ENCODE peak calls at places on chromosome 19, in four cellular contexts. M is upper lobe of left lung, E is H9, U is mesothelial cell of epicardium. F is an unnamed sample.
A peak's percentile ranks its signal among the peaks of the same experiment; 100 is the strongest.

GRCh38 chr19:2051771-2052704 is 994 bp upstream of the MKNK2 start:
- DNase-seq in M (peak; percentile 41), E (peak; percentile 30), U (no peak), F (no peak)

GRCh38 chr19:16771618-16772017 is 52.0 kb downstream of the NWD1 start:
- DNase-seq in E (peak; percentile 90), M (peak; percentile 82), U (peak; percentile 83), F (peak; percentile 94)

GRCh38 chr19:17711851-17712250 is 7.4 kb upstream of the MAP1S start:
- DNase-seq in U (no peak), M (no peak), E (no peak), F (no peak)

GRCh38 chr19:1000095-1000494 is at the start of gene GRIN3B:
- DNase-seq in M (peak; percentile 69), U (peak; percentile 67), E (peak; percentile 86), F (no peak)

GRCh38 chr19:42255766-42256750 is 1.1 kb upstream of the ERF start:
- DNase-seq in E (peak; percentile 58), U (peak; percentile 54), M (no peak), F (no peak)

GRCh38 chr19:30664358-30665058 is 292.3 kb downstream of the ZNF536 start:
- DNase-seq in U (no peak), M (no peak), E (peak; percentile 53), F (no peak)

GRCh38 chr19:18107235-18108083 is 9.9 kb downstream of the MAST3 start:
- DNase-seq in E (no peak), M (peak; percentile 83), U (no peak), F (no peak)

GRCh38 chr19:56211718-56212117 is 9.6 kb downstream of the ZSCAN5C start:
- DNase-seq in M (no peak), U (no peak), E (no peak), F (no peak)

GRCh38 chr19:39563408-39563807 is 23.4 kb upstream of the EID2 start:
- DNase-seq in E (no peak), U (no peak), M (no peak), F (no peak)

GRCh38 chr19:3459322-3459881 is 20.9 kb downstream of the SMIM24 start:
- DNase-seq in U (no peak), M (peak; percentile 74), E (peak; percentile 78), F (peak; percentile 51)

GRCh38 chr19:41872775-41873647 is 4.1 kb upstream of the CD79A start:
- DNase-seq in M (peak; percentile 86), E (peak; percentile 94), U (peak; percentile 71), F (no peak)

GRCh38 chr19:18682807-18683108 is 722 bp upstream of the CRTC1 start:
- DNase-seq in U (no peak), E (no peak), M (no peak), F (no peak)

GRCh38 chr19:42154471-42155323 is 22.5 kb upstream of the POU2F2 start:
- DNase-seq in M (no peak), E (no peak), U (no peak), F (no peak)

GRCh38 chr19:10617409-10618121 is 7.8 kb upstream of the SLC44A2 start:
- DNase-seq in M (no peak), E (no peak), U (no peak), F (no peak)

GRCh38 chr19:41527079-41527478 is 48.9 kb upstream of the CEACAM21 start:
- DNase-seq in E (no peak), U (no peak), M (no peak), F (no peak)

DNA sequence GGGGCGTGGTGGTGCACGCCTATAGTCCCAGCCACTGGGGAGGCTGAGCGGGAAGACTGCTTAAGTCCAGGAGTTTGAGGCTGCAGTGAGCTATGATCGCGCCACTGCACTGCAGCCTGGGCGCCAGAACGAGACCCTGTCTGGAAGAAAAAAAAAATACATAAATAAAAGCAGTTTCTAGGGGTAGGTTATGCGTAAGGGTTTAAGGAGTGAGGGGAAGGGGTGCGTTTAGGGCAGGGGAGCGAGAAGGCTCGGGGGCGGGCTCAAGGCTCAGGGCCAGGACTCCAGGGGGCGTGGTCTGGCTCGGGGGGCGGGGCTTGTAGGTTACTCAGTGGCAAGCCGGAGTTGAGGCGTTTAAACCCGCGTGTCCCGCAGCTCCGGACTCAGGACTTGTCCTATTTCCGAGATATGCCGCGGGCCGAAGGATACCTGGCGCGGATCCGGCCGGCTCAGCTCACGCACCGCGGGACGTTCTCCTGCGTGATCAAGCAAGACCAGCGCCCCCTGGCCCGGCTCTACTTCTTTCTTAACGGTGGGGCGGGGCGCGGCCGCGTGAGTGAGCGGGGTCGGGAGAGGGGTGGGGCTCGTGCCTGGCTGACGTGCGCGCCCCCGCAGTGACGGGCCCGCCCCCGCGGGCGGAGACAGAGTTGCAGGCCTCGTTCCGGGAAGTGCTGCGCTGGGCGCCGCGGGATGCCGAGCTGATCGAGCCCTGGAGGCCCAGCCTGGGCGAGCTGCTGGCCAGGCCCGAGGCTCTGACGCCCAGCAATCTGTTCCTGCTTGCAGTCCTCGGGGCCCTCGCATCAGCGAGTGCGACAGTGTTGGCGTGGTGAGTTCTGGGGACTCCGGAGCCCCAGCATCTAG is 10.8 kb downstream of the SPACA6 start:
- DNase-seq in M (peak; percentile 98), U (peak; percentile 94), E (peak; percentile 96), F (peak; percentile 96)
- TF ChIP-seq CTCF in M (peak; percentile 72), U (no peak), E (peak; percentile 69), F (no peak)

DNA sequence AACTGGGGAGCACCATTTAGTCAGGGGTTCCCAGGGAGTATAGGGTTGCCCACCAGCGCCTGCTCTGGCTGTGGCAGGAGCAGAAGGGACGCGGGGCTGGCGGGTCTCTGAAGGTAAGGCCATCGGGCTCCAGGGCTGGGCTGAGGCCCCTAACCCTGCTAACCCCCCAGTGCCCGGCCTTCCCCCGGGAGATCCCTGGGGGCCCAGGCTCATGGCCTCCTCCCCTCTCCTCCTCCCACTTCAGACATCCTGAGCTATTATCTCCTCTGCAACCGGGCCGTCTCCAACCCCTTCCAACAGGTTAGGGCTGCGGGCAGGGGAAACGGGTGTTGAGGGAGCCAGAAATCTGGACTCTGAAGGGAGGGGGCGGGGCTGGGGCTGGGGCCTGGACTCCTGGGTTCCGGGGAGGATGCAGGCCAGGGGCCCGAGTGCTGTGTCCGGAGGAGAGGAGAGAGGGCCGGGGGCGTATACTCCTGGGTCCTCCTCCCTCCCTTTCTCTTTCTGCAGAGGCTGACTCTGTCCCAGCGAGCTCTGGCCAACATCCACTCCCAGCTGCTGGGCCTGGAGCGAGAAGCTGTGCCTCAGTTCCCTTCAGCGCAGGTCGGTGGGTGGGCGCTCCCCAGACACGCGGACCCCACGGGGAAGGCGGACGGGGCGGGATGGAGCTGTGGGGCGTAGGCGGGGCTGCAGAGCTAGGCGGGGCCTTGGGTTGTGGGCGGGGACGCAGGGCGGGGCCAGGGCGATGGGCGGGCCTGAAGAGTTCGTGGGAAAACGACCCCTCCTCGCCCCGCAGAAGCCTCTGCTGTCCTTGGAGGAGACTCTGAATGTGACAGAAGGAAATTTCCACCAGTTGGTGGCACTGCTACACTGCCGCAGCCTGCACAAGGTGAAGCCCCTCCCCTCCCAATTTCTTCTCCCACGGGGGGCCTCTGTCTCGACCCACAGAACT is 15.3 kb downstream of the TTYH1 start:
- DNase-seq in E (peak; percentile 85), U (peak; percentile 82), M (no peak), F (no peak)
- TF ChIP-seq CTCF in E (peak; percentile 59), U (no peak), M (no peak), F (no peak)

GRCh38 chr19:14167594-14168138 is 31.3 kb upstream of the ASF1B start:
- DNase-seq in M (peak; percentile 24), E (no peak), U (no peak), F (no peak)
- TF ChIP-seq CTCF in M (no peak), E (no peak), U (no peak), F (no peak)

DNA sequence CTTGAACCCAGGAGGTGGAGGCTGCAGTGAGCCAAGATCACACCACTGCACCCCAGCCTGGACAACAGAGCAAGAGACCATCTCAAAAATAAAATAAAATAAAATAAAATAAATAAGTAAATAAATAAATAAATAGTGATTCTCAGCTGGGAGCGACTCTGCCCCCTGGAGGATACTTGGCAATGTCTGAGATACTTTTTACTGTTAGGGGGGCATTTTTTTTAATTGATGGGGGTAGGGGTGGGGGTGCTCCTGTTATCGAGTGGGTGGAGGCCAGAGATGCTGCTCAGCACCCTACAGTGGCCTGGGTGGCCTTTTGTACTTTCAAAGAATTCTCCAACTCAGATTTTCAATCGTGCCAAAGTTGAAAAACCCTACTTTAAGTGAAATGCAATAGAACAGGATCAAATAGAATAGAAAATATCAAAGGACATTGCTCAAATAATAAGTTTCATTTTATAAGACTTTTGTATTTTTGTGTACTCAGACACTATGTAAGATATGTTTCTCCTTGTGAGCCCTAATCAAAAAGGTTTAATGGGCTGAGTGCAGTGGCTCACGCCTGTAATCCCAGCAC is 7.1 kb upstream of the CLPP start:
- DNase-seq in U (no peak), E (no peak), M (no peak), F (no peak)
- TF ChIP-seq CTCF in U (peak; percentile 39), E (peak; percentile 56), M (peak; percentile 10), F (no peak)

DNA sequence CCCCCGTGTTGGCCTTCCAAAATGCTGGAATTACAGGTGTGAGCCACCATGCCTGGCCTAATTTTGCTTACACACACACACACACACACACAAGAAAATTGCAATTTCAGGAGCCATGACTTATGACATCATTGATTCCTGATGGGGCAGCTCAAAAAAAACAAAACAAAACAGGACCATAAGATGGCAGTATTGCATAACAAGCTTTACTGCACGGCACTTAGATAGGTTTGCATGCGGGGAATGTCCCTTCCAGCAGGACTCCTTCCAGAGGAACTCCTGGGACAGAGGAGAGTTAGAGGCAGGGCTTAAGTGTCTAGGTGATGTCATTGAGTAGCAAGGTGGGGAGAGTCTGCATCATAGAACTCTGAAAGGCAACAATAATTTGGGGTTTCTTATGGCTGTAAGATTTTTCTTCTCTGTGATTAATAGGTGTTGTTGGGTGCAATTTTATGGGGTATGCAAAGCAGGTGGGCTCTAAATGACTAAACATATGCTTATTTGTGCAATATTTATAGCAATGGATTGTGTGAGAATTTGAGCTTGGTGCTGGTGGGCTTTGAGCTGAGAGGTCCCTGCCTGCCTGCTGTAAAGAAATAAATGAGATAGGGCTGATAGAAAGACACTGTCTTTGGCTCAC is 9.0 kb upstream of the ACSBG2 start:
- DNase-seq in M (no peak), U (no peak), E (peak; percentile 50), F (no peak)
- TF ChIP-seq CTCF in M (peak; percentile 43), U (no peak), E (peak; percentile 53), F (no peak)

DNA sequence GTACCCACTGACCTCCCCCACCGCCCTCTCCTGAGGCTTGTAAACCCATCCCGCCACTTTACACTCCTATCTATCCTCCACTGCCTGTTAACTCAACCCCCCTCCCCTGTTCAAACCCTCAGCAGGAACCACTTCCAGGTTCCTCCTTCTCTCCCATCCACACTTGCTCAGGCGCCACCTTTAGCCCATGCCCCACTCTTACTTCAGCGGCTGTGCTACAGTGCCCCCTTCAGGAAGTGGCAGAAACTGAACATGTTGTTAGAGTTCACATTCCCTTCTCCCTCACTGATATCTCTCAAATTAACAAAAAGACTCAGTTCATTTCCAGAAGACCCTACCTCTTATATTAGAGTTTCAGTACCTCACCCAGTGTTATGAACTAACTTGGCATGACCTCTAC is 49.4 kb downstream of the ZNF91 start:
- DNase-seq in E (peak; percentile 41), U (no peak), M (no peak), F (no peak)
- TF ChIP-seq CTCF in E (peak; percentile 72), U (peak; percentile 24), M (no peak), F (no peak)

F was measured in omental fat pad.